ENCODE peak calls at places on chromosome 13, in eight cellular contexts. One of them, this sample, is unnamed.

GRCh38 chr13:30332516-30333165 is 25.3 kb upstream of the KATNAL1 start:
- DNase-seq in RPMI7951: no peak
- DNase-seq in DMS153: no peak
- DNase-seq in HEK293T: no peak
- DNase-seq in KBM-7: no peak
- DNase-seq in stimulated activated CD4-positive, alpha-beta T cell treated with anti-CD3 and anti-CD28 coated beads, Interleukin-12 subunit alpha, Interleukin-12 subunit beta, amount 100 ng/mL, for 24 hours: no peak
- DNase-seq in heart left ventricle: no peak
- DNase-seq in body of pancreas: no peak
- DNase-seq in this sample: no peak

GRCh38 chr13:21344662-21345176 is 114.4 kb downstream of the ZDHHC20 start:
- DNase-seq in heart left ventricle: no peak
- DNase-seq in HEK293T: no peak
- DNase-seq in body of pancreas: no peak
- DNase-seq in KBM-7: peak; percentile 50
- DNase-seq in RPMI7951: no peak
- DNase-seq in stimulated activated CD4-positive, alpha-beta T cell treated with anti-CD3 and anti-CD28 coated beads, Interleukin-12 subunit alpha, Interleukin-12 subunit beta, amount 100 ng/mL, for 24 hours: no peak
- DNase-seq in DMS153: no peak
- DNase-seq in this sample: no peak

GRCh38 chr13:40186636-40187323 is 479.7 kb downstream of the FOXO1 start:
- DNase-seq in stimulated activated CD4-positive, alpha-beta T cell treated with anti-CD3 and anti-CD28 coated beads, Interleukin-12 subunit alpha, Interleukin-12 subunit beta, amount 100 ng/mL, for 24 hours: no peak
- DNase-seq in RPMI7951: no peak
- DNase-seq in KBM-7: no peak
- DNase-seq in heart left ventricle: no peak
- DNase-seq in HEK293T: no peak
- DNase-seq in body of pancreas: no peak
- DNase-seq in DMS153: no peak
- DNase-seq in this sample: no peak

GRCh38 chr13:46773556-46773955 is 23.4 kb downstream of the ESD start:
- DNase-seq in HEK293T: no peak
- DNase-seq in DMS153: no peak
- DNase-seq in heart left ventricle: no peak
- DNase-seq in stimulated activated CD4-positive, alpha-beta T cell treated with anti-CD3 and anti-CD28 coated beads, Interleukin-12 subunit alpha, Interleukin-12 subunit beta, amount 100 ng/mL, for 24 hours: no peak
- DNase-seq in body of pancreas: no peak
- DNase-seq in KBM-7: no peak
- DNase-seq in RPMI7951: no peak
- DNase-seq in this sample: no peak

GRCh38 chr13:71979616-71980015 is 112.6 kb upstream of the DACH1 start:
- DNase-seq in DMS153: no peak
- DNase-seq in KBM-7: no peak
- DNase-seq in RPMI7951: no peak
- DNase-seq in stimulated activated CD4-positive, alpha-beta T cell treated with anti-CD3 and anti-CD28 coated beads, Interleukin-12 subunit alpha, Interleukin-12 subunit beta, amount 100 ng/mL, for 24 hours: no peak
- DNase-seq in HEK293T: peak; percentile 55
- DNase-seq in heart left ventricle: no peak
- DNase-seq in body of pancreas: no peak
- DNase-seq in this sample: peak; percentile 6

GRCh38 chr13:61146158-61146557 is 269.5 kb downstream of the PCDH20 start:
- DNase-seq in body of pancreas: no peak
- DNase-seq in stimulated activated CD4-positive, alpha-beta T cell treated with anti-CD3 and anti-CD28 coated beads, Interleukin-12 subunit alpha, Interleukin-12 subunit beta, amount 100 ng/mL, for 24 hours: no peak
- DNase-seq in HEK293T: no peak
- DNase-seq in heart left ventricle: no peak
- DNase-seq in RPMI7951: no peak
- DNase-seq in KBM-7: no peak
- DNase-seq in DMS153: no peak
- DNase-seq in this sample: no peak

GRCh38 chr13:99310382-99311031 is 3.3 kb upstream of the GPR183 start:
- DNase-seq in stimulated activated CD4-positive, alpha-beta T cell treated with anti-CD3 and anti-CD28 coated beads, Interleukin-12 subunit alpha, Interleukin-12 subunit beta, amount 100 ng/mL, for 24 hours: no peak
- DNase-seq in body of pancreas: no peak
- DNase-seq in DMS153: no peak
- DNase-seq in KBM-7: no peak
- DNase-seq in RPMI7951: peak; percentile 69
- DNase-seq in heart left ventricle: no peak
- DNase-seq in HEK293T: no peak
- DNase-seq in this sample: no peak

GRCh38 chr13:40207110-40207478 is 459.3 kb downstream of the FOXO1 start:
- DNase-seq in RPMI7951: no peak
- DNase-seq in heart left ventricle: no peak
- DNase-seq in HEK293T: no peak
- DNase-seq in DMS153: no peak
- DNase-seq in KBM-7: no peak
- DNase-seq in stimulated activated CD4-positive, alpha-beta T cell treated with anti-CD3 and anti-CD28 coated beads, Interleukin-12 subunit alpha, Interleukin-12 subunit beta, amount 100 ng/mL, for 24 hours: no peak
- DNase-seq in body of pancreas: no peak
- DNase-seq in this sample: no peak

GRCh38 chr13:102700088-102701031 is 5.5 kb upstream of the METTL21C start:
- DNase-seq in body of pancreas: no peak
- DNase-seq in KBM-7: no peak
- DNase-seq in heart left ventricle: no peak
- DNase-seq in stimulated activated CD4-positive, alpha-beta T cell treated with anti-CD3 and anti-CD28 coated beads, Interleukin-12 subunit alpha, Interleukin-12 subunit beta, amount 100 ng/mL, for 24 hours: no peak
- DNase-seq in DMS153: no peak
- DNase-seq in HEK293T: no peak
- DNase-seq in RPMI7951: no peak
- DNase-seq in this sample: no peak

GRCh38 chr13:62829476-62829875 is 1413.8 kb upstream of the PCDH20 start:
- DNase-seq in DMS153: no peak
- DNase-seq in KBM-7: no peak
- DNase-seq in heart left ventricle: no peak
- DNase-seq in body of pancreas: no peak
- DNase-seq in HEK293T: no peak
- DNase-seq in stimulated activated CD4-positive, alpha-beta T cell treated with anti-CD3 and anti-CD28 coated beads, Interleukin-12 subunit alpha, Interleukin-12 subunit beta, amount 100 ng/mL, for 24 hours: no peak
- DNase-seq in RPMI7951: no peak
- DNase-seq in this sample: no peak

GRCh38 chr13:58893396-58893795 is 1261.9 kb downstream of the PCDH17 start:
- DNase-seq in heart left ventricle: no peak
- DNase-seq in stimulated activated CD4-positive, alpha-beta T cell treated with anti-CD3 and anti-CD28 coated beads, Interleukin-12 subunit alpha, Interleukin-12 subunit beta, amount 100 ng/mL, for 24 hours: no peak
- DNase-seq in RPMI7951: no peak
- DNase-seq in DMS153: no peak
- DNase-seq in body of pancreas: no peak
- DNase-seq in KBM-7: no peak
- DNase-seq in HEK293T: no peak
- DNase-seq in this sample: no peak

GRCh38 chr13:19052180-19052579 is 129.4 kb downstream of the TUBA3C start:
- DNase-seq in HEK293T: no peak
- DNase-seq in heart left ventricle: no peak
- DNase-seq in body of pancreas: no peak
- DNase-seq in stimulated activated CD4-positive, alpha-beta T cell treated with anti-CD3 and anti-CD28 coated beads, Interleukin-12 subunit alpha, Interleukin-12 subunit beta, amount 100 ng/mL, for 24 hours: no peak
- DNase-seq in RPMI7951: no peak
- DNase-seq in DMS153: no peak
- DNase-seq in KBM-7: no peak
- DNase-seq in this sample: no peak

GRCh38 chr13:47499358-47500150 is 501.5 kb downstream of the SUCLA2 start:
- DNase-seq in heart left ventricle: no peak
- DNase-seq in KBM-7: peak; percentile 38
- DNase-seq in RPMI7951: peak; percentile 78
- DNase-seq in DMS153: no peak
- DNase-seq in HEK293T: no peak
- DNase-seq in body of pancreas: no peak
- DNase-seq in stimulated activated CD4-positive, alpha-beta T cell treated with anti-CD3 and anti-CD28 coated beads, Interleukin-12 subunit alpha, Interleukin-12 subunit beta, amount 100 ng/mL, for 24 hours: no peak
- DNase-seq in this sample: no peak

GRCh38 chr13:26941345-26942174 is 181.0 kb upstream of the GPR12 start:
- DNase-seq in RPMI7951: peak; percentile 46
- DNase-seq in HEK293T: no peak
- DNase-seq in heart left ventricle: no peak
- DNase-seq in stimulated activated CD4-positive, alpha-beta T cell treated with anti-CD3 and anti-CD28 coated beads, Interleukin-12 subunit alpha, Interleukin-12 subunit beta, amount 100 ng/mL, for 24 hours: no peak
- DNase-seq in DMS153: no peak
- DNase-seq in body of pancreas: no peak
- DNase-seq in KBM-7: no peak
- DNase-seq in this sample: no peak

GRCh38 chr13:21203132-21203531 is 26.7 kb downstream of the MRPL57 start:
- DNase-seq in heart left ventricle: no peak
- DNase-seq in KBM-7: no peak
- DNase-seq in stimulated activated CD4-positive, alpha-beta T cell treated with anti-CD3 and anti-CD28 coated beads, Interleukin-12 subunit alpha, Interleukin-12 subunit beta, amount 100 ng/mL, for 24 hours: no peak
- DNase-seq in DMS153: peak; percentile 16
- DNase-seq in RPMI7951: no peak
- DNase-seq in HEK293T: no peak
- DNase-seq in body of pancreas: no peak
- DNase-seq in this sample: no peak

GRCh38 chr13:33642374-33643065 is 175.4 kb upstream of the RFC3 start:
- DNase-seq in KBM-7: no peak
- DNase-seq in body of pancreas: peak; percentile 42
- DNase-seq in DMS153: no peak
- DNase-seq in stimulated activated CD4-positive, alpha-beta T cell treated with anti-CD3 and anti-CD28 coated beads, Interleukin-12 subunit alpha, Interleukin-12 subunit beta, amount 100 ng/mL, for 24 hours: no peak
- DNase-seq in HEK293T: no peak
- DNase-seq in RPMI7951: peak; percentile 34
- DNase-seq in heart left ventricle: peak; percentile 57
- DNase-seq in this sample: peak; percentile 49

GRCh38 chr13:79456656-79457365 is 24.1 kb upstream of the NDFIP2 start:
- DNase-seq in RPMI7951: no peak
- DNase-seq in body of pancreas: no peak
- DNase-seq in HEK293T: no peak
- DNase-seq in stimulated activated CD4-positive, alpha-beta T cell treated with anti-CD3 and anti-CD28 coated beads, Interleukin-12 subunit alpha, Interleukin-12 subunit beta, amount 100 ng/mL, for 24 hours: no peak
- DNase-seq in KBM-7: no peak
- DNase-seq in DMS153: no peak
- DNase-seq in heart left ventricle: no peak
- DNase-seq in this sample: no peak